ENCODE peak calls at places on chromosomes 13 and 19, in four cellular contexts. S, T, J and Q are unnamed samples.

GRCh38 chr19:35431147-35431807 is 16.8 kb upstream of the FFAR2 start:
- DNase-seq in T (no peak), S (no peak), J (no peak), Q (no peak)

GRCh38 chr13:22265563-22265962 is 594.7 kb downstream of the FGF9 start:
- DNase-seq in S (no peak), J (no peak), T (no peak), Q (no peak)

GRCh38 chr13:75870397-75870801 is 234.3 kb downstream of the LMO7 start:
- DNase-seq in S (no peak), T (no peak), J (no peak), Q (peak; percentile 53)

GRCh38 chr19:16449330-16449961 is 22.3 kb downstream of the EPS15L1 start:
- DNase-seq in T (no peak), S (no peak), J (no peak), Q (no peak)

GRCh38 chr19:31749231-31749630 is 400.0 kb upstream of the TSHZ3 start:
- DNase-seq in T (no peak), S (no peak), J (no peak), Q (no peak)

GRCh38 chr13:22211876-22212275 is 541.0 kb downstream of the FGF9 start:
- DNase-seq in J (no peak), T (no peak), S (no peak), Q (no peak)

GRCh38 chr13:52846567-52847321 is 1.7 kb downstream of the PCDH8 start:
- DNase-seq in J (peak; percentile 34), S (peak; percentile 90), T (no peak), Q (peak; percentile 96)

GRCh38 chr13:99916366-99917103 is 55.0 kb downstream of the ZIC5 start:
- DNase-seq in S (no peak), J (no peak), T (no peak), Q (peak; percentile 67)

GRCh38 chr13:59728896-59729545 is 434.7 kb downstream of the DIAPH3 start:
- DNase-seq in J (no peak), T (no peak), S (no peak), Q (no peak)

GRCh38 chr13:36421447-36421846 is 10.8 kb upstream of the CCNA1 start:
- DNase-seq in J (no peak), T (no peak), S (no peak), Q (no peak)

GRCh38 chr19:38362076-38362945 is 12.1 kb upstream of the PSMD8 start:
- DNase-seq in S (peak; percentile 93), T (peak; percentile 68), J (peak; percentile 91), Q (peak; percentile 98)

GRCh38 chr13:91280806-91281205 is 66.7 kb upstream of the MIR17HG start:
- DNase-seq in T (no peak), S (no peak), J (no peak), Q (no peak)

GRCh38 chr13:73177017-73177416 is 118.2 kb downstream of the KLF5 start:
- DNase-seq in S (no peak), J (no peak), T (no peak), Q (no peak)

GRCh38 chr13:106473174-106473573 is 62.3 kb downstream of the EFNB2 start:
- DNase-seq in T (no peak), S (peak; percentile 80), J (no peak), Q (no peak)

GRCh38 chr13:40476175-40476958 is 190.1 kb downstream of the FOXO1 start:
- DNase-seq in T (no peak), S (no peak), J (no peak), Q (no peak)

GRCh38 chr19:57682226-57682766 is 519 bp downstream of the ZNF551 start:
- DNase-seq in S (no peak), T (no peak), J (no peak), Q (no peak)

GRCh38 chr19:50232600-50232999 is 29.2 kb downstream of the MYH14 start:
- DNase-seq in T (no peak), S (no peak), J (no peak), Q (no peak)

GRCh38 chr19:51690359-51691121 is 2.6 kb upstream of the SPACA6 start:
- DNase-seq in J (peak; percentile 73), T (peak; percentile 73), S (peak; percentile 94), Q (peak; percentile 90)

GRCh38 chr13:24050292-24050711 is 110.2 kb upstream of the SPATA13 start:
- DNase-seq in T (no peak), S (no peak), J (no peak), Q (no peak)